ENCODE peak calls at places on chromosomes 12 and 14, in five cellular contexts. One of them, this sample, is unnamed.
A peak's percentile ranks its signal among the peaks of the same experiment; 100 is the strongest.

GRCh38 chr14:89129570-89129969 is 287.5 kb downstream of the FOXN3 start:
- DNase-seq in H1: no peak
- DNase-seq in HepG2: no peak
- DNase-seq in GM12878: no peak
- DNase-seq in SK-N-SH: no peak
- DNase-seq in this sample: no peak

GRCh38 chr12:43740511-43741100 is 18.0 kb downstream of the PUS7L start:
- DNase-seq in SK-N-SH: no peak
- DNase-seq in H1: no peak
- DNase-seq in GM12878: no peak
- DNase-seq in HepG2: no peak
- DNase-seq in this sample: no peak

GRCh38 chr12:58814036-58814435 is 106.3 kb downstream of the LRIG3 start:
- DNase-seq in SK-N-SH: no peak
- DNase-seq in H1: no peak
- DNase-seq in GM12878: no peak
- DNase-seq in HepG2: no peak
- DNase-seq in this sample: no peak

GRCh38 chr14:29608861-29609260 is 318.8 kb downstream of the PRKD1 start:
- DNase-seq in GM12878: no peak
- DNase-seq in SK-N-SH: no peak
- DNase-seq in H1: no peak
- DNase-seq in HepG2: no peak
- DNase-seq in this sample: no peak

GRCh38 chr12:82425241-82425640 is 66.9 kb downstream of the METTL25 start:
- DNase-seq in H1: no peak
- DNase-seq in SK-N-SH: no peak
- DNase-seq in HepG2: no peak
- DNase-seq in GM12878: no peak
- DNase-seq in this sample: no peak

GRCh38 chr12:117044311-117044710 is 54.9 kb downstream of the TESC start:
- DNase-seq in SK-N-SH: no peak
- DNase-seq in GM12878: no peak
- DNase-seq in HepG2: no peak
- DNase-seq in H1: no peak
- DNase-seq in this sample: no peak

GRCh38 chr14:99592933-99593753 is 10.9 kb downstream of the CCDC85C start:
- DNase-seq in HepG2: no peak
- DNase-seq in GM12878: no peak
- DNase-seq in SK-N-SH: no peak
- DNase-seq in H1: no peak
- DNase-seq in this sample: no peak

GRCh38 chr14:45198551-45198950 is 54.5 kb downstream of the MIS18BP1 start:
- DNase-seq in GM12878: no peak
- DNase-seq in SK-N-SH: no peak
- DNase-seq in H1: no peak
- DNase-seq in HepG2: no peak
- DNase-seq in this sample: no peak

GRCh38 chr12:132489078-132489601 is 811 bp upstream of the FBRSL1 start:
- DNase-seq in SK-N-SH: no peak
- DNase-seq in HepG2: no peak
- DNase-seq in H1: no peak
- DNase-seq in GM12878: no peak
- DNase-seq in this sample: peak; percentile 46

GRCh38 chr12:124032265-124032886 is 59.4 kb downstream of the ZNF664 start:
- DNase-seq in SK-N-SH: peak; percentile 83
- DNase-seq in HepG2: peak; percentile 36
- DNase-seq in GM12878: no peak
- DNase-seq in H1: peak; percentile 60
- DNase-seq in this sample: peak; percentile 83

GRCh38 chr14:75518625-75519024 is 3.6 kb upstream of the BATF start:
- DNase-seq in H1: peak; percentile 74
- DNase-seq in GM12878: no peak
- DNase-seq in SK-N-SH: no peak
- DNase-seq in HepG2: peak; percentile 41
- DNase-seq in this sample: peak; percentile 30

GRCh38 chr12:95942106-95942531 is 295 bp downstream of the CCDC38 start:
- DNase-seq in H1: no peak
- DNase-seq in SK-N-SH: no peak
- DNase-seq in GM12878: no peak
- DNase-seq in HepG2: peak; percentile 46
- DNase-seq in this sample: no peak

GRCh38 chr12:104718581-104718980 is 239.5 kb downstream of the SLC41A2 start:
- DNase-seq in GM12878: no peak
- DNase-seq in SK-N-SH: no peak
- DNase-seq in H1: no peak
- DNase-seq in HepG2: no peak
- DNase-seq in this sample: no peak

GRCh38 chr12:26318661-26319068 is 123.3 kb downstream of the SSPN start:
- DNase-seq in GM12878: no peak
- DNase-seq in H1: no peak
- DNase-seq in HepG2: peak; percentile 73
- DNase-seq in SK-N-SH: no peak
- DNase-seq in this sample: peak; percentile 32

GRCh38 chr14:105440554-105440900 is 20.9 kb downstream of the MTA1 start:
- DNase-seq in GM12878: no peak
- DNase-seq in SK-N-SH: no peak
- DNase-seq in H1: no peak
- DNase-seq in HepG2: no peak
- DNase-seq in this sample: no peak

GRCh38 chr14:40983604-40984003 is 623.1 kb upstream of the LRFN5 start:
- DNase-seq in SK-N-SH: no peak
- DNase-seq in H1: no peak
- DNase-seq in HepG2: no peak
- DNase-seq in GM12878: no peak
- DNase-seq in this sample: no peak

GRCh38 chr14:32913725-32914124 is 25.0 kb upstream of the NPAS3 start:
- DNase-seq in GM12878: no peak
- DNase-seq in SK-N-SH: peak; percentile 12
- DNase-seq in HepG2: peak; percentile 36
- DNase-seq in H1: no peak
- DNase-seq in this sample: no peak

GRCh38 chr12:113903381-113903863 is 62.7 kb downstream of the RBM19 start:
- DNase-seq in GM12878: peak; percentile 17
- DNase-seq in H1: no peak
- DNase-seq in HepG2: no peak
- DNase-seq in SK-N-SH: no peak
- DNase-seq in this sample: no peak

GRCh38 chr12:116368196-116369194 is 91.0 kb upstream of the MED13L start:
- DNase-seq in H1: no peak
- DNase-seq in GM12878: no peak
- DNase-seq in SK-N-SH: no peak
- DNase-seq in HepG2: no peak
- DNase-seq in this sample: no peak

GRCh38 chr12:93954160-93955112 is 193.9 kb upstream of the PLXNC1 start:
- DNase-seq in GM12878: no peak
- DNase-seq in H1: no peak
- DNase-seq in SK-N-SH: no peak
- DNase-seq in HepG2: no peak
- DNase-seq in this sample: no peak

GRCh38 chr12:113097716-113098427 is 37.7 kb downstream of the RASAL1 start:
- DNase-seq in H1: peak; percentile 73
- DNase-seq in SK-N-SH: peak; percentile 93
- DNase-seq in HepG2: no peak
- DNase-seq in GM12878: no peak
- DNase-seq in this sample: peak; percentile 50

GRCh38 chr12:96177013-96177412 is 17.2 kb upstream of the ELK3 start:
- DNase-seq in GM12878: no peak
- DNase-seq in H1: no peak
- DNase-seq in SK-N-SH: no peak
- DNase-seq in HepG2: no peak
- DNase-seq in this sample: no peak

GRCh38 chr14:59363545-59364226 is 101.5 kb downstream of the GPR135 start:
- DNase-seq in H1: no peak
- DNase-seq in SK-N-SH: no peak
- DNase-seq in HepG2: no peak
- DNase-seq in GM12878: no peak
- DNase-seq in this sample: peak; percentile 22

GRCh38 chr14:61607570-61608244 is 87.6 kb upstream of the HIF1A start:
- DNase-seq in H1: no peak
- DNase-seq in SK-N-SH: peak; percentile 66
- DNase-seq in HepG2: peak; percentile 15
- DNase-seq in GM12878: no peak
- DNase-seq in this sample: no peak

GRCh38 chr14:61602733-61603077 is 92.6 kb upstream of the HIF1A start:
- DNase-seq in HepG2: peak; percentile 79
- DNase-seq in H1: no peak
- DNase-seq in SK-N-SH: no peak
- DNase-seq in GM12878: no peak
- DNase-seq in this sample: no peak

GRCh38 chr14:61599959-61600358 is 95.4 kb upstream of the HIF1A start:
- DNase-seq in H1: no peak
- DNase-seq in HepG2: no peak
- DNase-seq in GM12878: no peak
- DNase-seq in SK-N-SH: no peak
- DNase-seq in this sample: no peak

GRCh38 chr14:61601923-61602732 is 93.2 kb upstream of the HIF1A start:
- DNase-seq in H1: no peak
- DNase-seq in GM12878: no peak
- DNase-seq in SK-N-SH: no peak
- DNase-seq in HepG2: no peak
- DNase-seq in this sample: no peak

DNA sequence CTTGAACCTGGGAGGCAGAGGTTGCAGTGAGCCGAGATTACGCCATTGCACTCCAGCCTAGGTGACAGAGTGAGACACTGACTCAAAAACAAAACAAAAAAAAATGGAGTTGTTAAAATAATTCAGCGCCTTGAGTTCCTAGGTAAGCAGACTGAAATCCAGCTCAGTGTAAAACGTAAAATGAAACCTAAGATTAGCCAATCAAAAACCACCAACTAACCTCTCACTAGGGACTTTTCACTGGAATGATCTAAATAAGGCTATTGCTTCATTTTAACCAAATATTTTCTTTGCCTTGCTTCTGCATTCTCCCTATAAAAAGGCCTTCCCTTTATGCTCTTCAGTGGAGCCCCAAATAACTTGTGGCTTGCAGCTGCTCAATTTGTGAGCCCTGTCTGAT is 91.6 kb upstream of the HIF1A start:
- DNase-seq in H1: no peak
- DNase-seq in HepG2: no peak
- DNase-seq in GM12878: no peak
- DNase-seq in SK-N-SH: no peak
- DNase-seq in this sample: no peak
- TF ChIP-seq TAF1 in H1: no peak
- TF ChIP-seq TAF1 in HepG2: no peak
- TF ChIP-seq TAF1 in GM12878: no peak
- TF ChIP-seq TAF1 in SK-N-SH: no peak
- TF ChIP-seq TAF1 in this sample: no peak

GRCh38 chr12:1434296-1434955 is 160.0 kb downstream of the FBXL14 start:
- DNase-seq in GM12878: no peak
- DNase-seq in SK-N-SH: no peak
- DNase-seq in HepG2: peak; percentile 10
- DNase-seq in H1: no peak
- DNase-seq in this sample: no peak

GRCh38 chr12:1425396-1425729 is 169.0 kb downstream of the FBXL14 start:
- DNase-seq in HepG2: no peak
- DNase-seq in GM12878: no peak
- DNase-seq in H1: no peak
- DNase-seq in SK-N-SH: no peak
- DNase-seq in this sample: no peak

GRCh38 chr12:1424674-1425395 is 169.5 kb downstream of the FBXL14 start:
- DNase-seq in GM12878: no peak
- DNase-seq in SK-N-SH: no peak
- DNase-seq in HepG2: no peak
- DNase-seq in H1: no peak
- DNase-seq in this sample: no peak

GRCh38 chr12:1435044-1435443 is 159.3 kb downstream of the FBXL14 start:
- DNase-seq in SK-N-SH: no peak
- DNase-seq in H1: no peak
- DNase-seq in GM12878: no peak
- DNase-seq in HepG2: no peak
- DNase-seq in this sample: no peak

DNA sequence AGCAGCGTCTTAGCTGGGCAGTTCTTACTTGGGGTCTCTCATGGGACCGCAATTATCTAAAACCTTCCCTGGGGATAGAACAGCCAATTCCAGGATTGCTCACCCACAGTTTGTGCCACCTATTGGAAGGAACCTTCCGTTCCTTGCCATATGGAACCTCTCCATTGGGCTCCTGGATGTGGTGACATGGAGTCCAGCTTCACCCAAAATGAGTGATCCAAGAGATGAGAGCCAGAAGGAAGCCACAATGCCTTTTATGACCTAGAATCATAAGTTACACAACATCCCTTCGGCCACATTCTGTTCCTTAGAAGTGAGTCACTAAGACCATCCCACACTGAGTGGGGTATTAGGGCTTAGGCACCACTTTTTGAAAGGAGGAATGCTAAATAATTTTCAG is 164.4 kb downstream of the FBXL14 start:
- DNase-seq in GM12878: no peak
- DNase-seq in HepG2: no peak
- DNase-seq in SK-N-SH: no peak
- DNase-seq in H1: no peak
- DNase-seq in this sample: no peak
- TF ChIP-seq RFX5 in GM12878: no peak
- TF ChIP-seq RFX5 in HepG2: no peak
- TF ChIP-seq RFX5 in SK-N-SH: no peak
- TF ChIP-seq RFX5 in H1: no peak
- TF ChIP-seq RFX5 in this sample: no peak

DNA sequence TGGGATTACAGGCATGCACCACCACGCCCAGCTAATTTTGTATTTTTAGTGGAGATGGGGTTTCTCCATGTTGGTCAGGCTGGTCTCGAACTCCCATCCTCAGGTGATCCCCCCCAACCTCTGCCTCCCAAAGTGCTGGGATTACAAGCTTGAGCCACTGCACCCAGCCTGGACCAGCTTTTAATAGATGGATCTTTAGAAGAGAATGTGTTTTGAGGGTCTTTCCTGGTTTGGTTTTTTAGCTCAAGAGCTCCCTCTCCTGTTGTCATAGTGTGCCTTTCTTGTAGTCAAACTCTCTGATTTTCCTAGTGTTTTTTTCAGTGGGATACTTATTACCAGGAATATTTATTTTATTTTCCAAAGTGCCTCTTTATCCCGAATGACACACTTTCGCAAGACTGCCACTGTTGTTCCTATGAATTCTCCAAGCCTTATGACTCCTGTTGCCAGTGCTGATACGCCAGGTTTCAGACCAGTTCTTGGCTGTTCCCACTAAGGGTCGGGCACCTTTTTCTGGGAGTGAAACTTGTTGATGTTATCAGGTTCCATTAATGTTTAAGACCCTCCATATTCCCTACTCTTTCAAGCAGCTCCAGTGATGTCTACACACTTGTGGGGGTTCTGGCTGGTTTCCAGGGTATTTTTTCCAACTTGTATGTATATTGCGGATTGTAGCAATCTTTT is 31.5 kb upstream of the LIMA1 start:
- DNase-seq in SK-N-SH: peak; percentile 73
- DNase-seq in H1: no peak
- DNase-seq in GM12878: no peak
- DNase-seq in HepG2: peak; percentile 46
- DNase-seq in this sample: peak; percentile 57
- H3K4me2 ChIP-seq in SK-N-SH: no peak overlapping the region
- H3K4me2 ChIP-seq in H1: no peak overlapping the region
- H3K4me2 ChIP-seq in GM12878: no peak overlapping the region
- H3K4me2 ChIP-seq in HepG2: no peak overlapping the region
- H3K4me2 ChIP-seq in this sample: no peak overlapping the region

DNA sequence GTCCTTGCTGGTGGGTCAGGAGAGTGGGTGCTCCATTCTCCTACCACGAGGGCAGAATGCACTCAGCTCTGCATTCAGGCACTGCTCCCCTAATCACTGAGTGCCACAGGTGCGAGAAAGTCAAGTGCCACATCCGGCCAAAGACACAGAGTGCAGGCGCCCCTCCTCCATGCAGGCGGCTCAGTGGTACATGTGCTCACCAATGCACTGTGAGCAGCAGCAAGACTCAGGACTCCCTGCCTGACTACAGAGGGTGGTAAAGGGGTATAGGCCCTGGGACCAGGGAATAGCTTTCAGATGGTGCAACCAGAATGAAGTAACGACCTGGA is 32.9 kb downstream of the ZFYVE21 start:
- DNase-seq in SK-N-SH: no peak
- DNase-seq in HepG2: no peak
- DNase-seq in GM12878: no peak
- DNase-seq in H1: no peak
- DNase-seq in this sample: no peak
- TF ChIP-seq TAF1 in SK-N-SH: no peak
- TF ChIP-seq TAF1 in HepG2: no peak
- TF ChIP-seq TAF1 in GM12878: no peak
- TF ChIP-seq TAF1 in H1: no peak
- TF ChIP-seq TAF1 in this sample: no peak